ENCODE peak calls at places on chromosomes 12 and 14, in ten cellular contexts. K, J, N, D, H, M, Y, Z, C and P are unnamed samples.

GRCh38 chr14:96030136-96030760 is 8.9 kb upstream of the C14orf132 start:
- DNase-seq in Y (no peak), M (no peak), H (no peak), J (no peak), K (no peak), D (no peak), Z (no peak), C (no peak), N (no peak), P (no peak)

GRCh38 chr14:58299665-58300202 is 1.4 kb downstream of the ARID4A start:
- DNase-seq in D (no peak), M (no peak), K (peak; percentile 35), Z (peak; percentile 37), C (no peak), J (peak; percentile 21), H (no peak), Y (no peak), N (peak; percentile 10), P (peak; percentile 5)

GRCh38 chr12:76595056-76595455 is 35.5 kb upstream of the OSBPL8 start:
- DNase-seq in N (no peak), M (no peak), H (peak; percentile 43), Z (no peak), J (no peak), K (no peak), C (no peak), D (no peak), Y (no peak), P (no peak)

GRCh38 chr14:73887116-73887490 is 444 bp downstream of the ZNF410 start:
- DNase-seq in H (peak; percentile 35), Y (no peak), D (no peak), Z (no peak), C (no peak), J (no peak), N (no peak), K (no peak), M (no peak), P (no peak)

GRCh38 chr14:22289570-22289969 is 299.5 kb downstream of the DAD1 start:
- DNase-seq in K (no peak), H (no peak), C (peak; percentile 38), J (peak; percentile 67), Z (no peak), N (no peak), D (no peak), Y (no peak), M (no peak), P (peak; percentile 86)

GRCh38 chr12:96248532-96248931 is 54.4 kb downstream of the ELK3 start:
- DNase-seq in J (no peak), H (peak; percentile 45), Y (no peak), K (no peak), N (no peak), C (no peak), Z (no peak), D (no peak), M (no peak), P (no peak)

GRCh38 chr14:97407701-97408407 is 610.7 kb downstream of the VRK1 start:
- DNase-seq in J (no peak), M (no peak), K (no peak), C (no peak), H (no peak), D (no peak), N (no peak), Z (no peak), Y (no peak), P (no peak)

GRCh38 chr14:64841121-64841611 is 38.5 kb downstream of the SPTB start:
- DNase-seq in C (peak; percentile 77), Z (no peak), D (no peak), H (peak; percentile 66), N (peak; percentile 51), K (no peak), J (peak; percentile 52), M (peak; percentile 67), Y (peak; percentile 32), P (peak; percentile 77)

GRCh38 chr12:91511795-91512420 is 329.3 kb upstream of the DCN start:
- DNase-seq in M (no peak), Y (no peak), H (no peak), K (no peak), C (no peak), J (no peak), D (no peak), Z (no peak), N (no peak), P (no peak)

GRCh38 chr14:59254911-59255545 is 66.6 kb downstream of the DAAM1 start:
- DNase-seq in M (no peak), N (no peak), H (peak; percentile 80), Y (no peak), J (no peak), Z (no peak), C (no peak), K (no peak), D (peak; percentile 58), P (no peak)

GRCh38 chr12:97560766-97561165 is 98.2 kb downstream of the RMST start:
- DNase-seq in Z (no peak), J (no peak), C (no peak), M (no peak), D (no peak), Y (no peak), N (no peak), H (no peak), K (no peak), P (no peak)

GRCh38 chr12:62947364-62947763 is 12.4 kb upstream of the PPM1H start:
- DNase-seq in J (no peak), Y (no peak), Z (no peak), D (no peak), H (no peak), N (no peak), C (no peak), K (no peak), M (no peak), P (no peak)

GRCh38 chr12:44574586-44574985 is 301.5 kb downstream of the NELL2 start:
- DNase-seq in M (no peak), J (no peak), N (no peak), Z (no peak), Y (no peak), K (no peak), H (no peak), D (no peak), C (peak; percentile 12), P (no peak)

GRCh38 chr14:25484194-25484593 is 434.2 kb upstream of the STXBP6 start:
- DNase-seq in H (no peak), N (no peak), Y (no peak), J (no peak), C (no peak), M (no peak), D (no peak), Z (no peak), K (no peak), P (no peak)

GRCh38 chr12:131323879-131324278 is 370.2 kb downstream of the ADGRD1 start:
- DNase-seq in Z (no peak), D (no peak), K (no peak), M (no peak), H (no peak), J (no peak), N (no peak), C (no peak), Y (no peak), P (no peak)

GRCh38 chr12:2944401-2945047 is 14.7 kb upstream of the TEAD4 start:
- DNase-seq in N (peak; percentile 84), C (peak; percentile 86), Y (no peak), D (peak; percentile 44), J (peak; percentile 46), K (no peak), H (no peak), Z (peak; percentile 74), M (peak; percentile 94), P (peak; percentile 81)

GRCh38 chr12:4107436-4107878 is 166.1 kb upstream of the CCND2 start:
- DNase-seq in M (peak; percentile 78), K (no peak), H (peak; percentile 39), D (no peak), Z (no peak), N (peak; percentile 41), Y (no peak), J (peak; percentile 79), C (peak; percentile 70), P (no peak)

GRCh38 chr14:56120091-56120632 is 2.0 kb downstream of the PELI2 start:
- DNase-seq in C (no peak), M (no peak), Y (no peak), D (no peak), Z (no peak), J (no peak), H (peak; percentile 54), N (peak; percentile 5), K (no peak), P (no peak)

GRCh38 chr12:29073631-29074239 is 75.3 kb upstream of the FAR2 start:
- DNase-seq in Z (no peak), H (peak; percentile 48), M (no peak), C (peak; percentile 57), K (peak; percentile 80), D (no peak), Y (peak; percentile 44), N (peak; percentile 21), J (peak; percentile 39), P (peak; percentile 15)

GRCh38 chr12:114726092-114726710 is 42.2 kb upstream of the TBX3 start:
- DNase-seq in M (no peak), H (no peak), K (no peak), C (no peak), Z (no peak), Y (no peak), J (no peak), D (peak; percentile 70), N (no peak), P (no peak)

GRCh38 chr12:58787021-58787760 is 133.1 kb downstream of the LRIG3 start:
- DNase-seq in J (no peak), M (no peak), Z (no peak), K (no peak), H (no peak), C (no peak), N (no peak), Y (no peak), D (no peak), P (no peak)

GRCh38 chr14:69860221-69860620 is 19.0 kb upstream of the SMOC1 start:
- DNase-seq in Z (no peak), M (no peak), J (no peak), N (no peak), C (no peak), H (no peak), Y (no peak), D (no peak), K (no peak), P (no peak)

GRCh38 chr12:2884810-2885209 is 5.9 kb upstream of the TULP3 start:
- DNase-seq in N (no peak), Y (no peak), D (no peak), H (no peak), Z (no peak), J (no peak), C (no peak), K (no peak), M (no peak), P (no peak)

GRCh38 chr12:7151532-7151931 is 21.4 kb downstream of the CLSTN3 start:
- DNase-seq in C (no peak), K (no peak), D (no peak), J (no peak), H (no peak), Y (no peak), M (no peak), N (no peak), Z (no peak), P (no peak)